ENCODE peak calls at places on chromosomes 1 and 21, in nine cellular contexts. One of them, this sample, is unnamed.

GRCh38 chr21:46120301-46121285 is 22.7 kb downstream of the COL6A2 start:
- DNase-seq in activated CD4-positive, CD25-positive, alpha-beta regulatory T cell: no peak
- DNase-seq in cardiac fibroblast: no peak
- DNase-seq in GM04504: no peak
- DNase-seq in heart left ventricle: peak; percentile 26
- DNase-seq in colonic mucosa: no peak
- DNase-seq in iris pigment epithelial cell: no peak
- DNase-seq in smooth muscle cell of the brain vasculature: no peak
- DNase-seq in PC-3: no peak
- DNase-seq in this sample: peak; percentile 33

GRCh38 chr1:57124768-57125446 is 159.1 kb upstream of the C8B start:
- DNase-seq in heart left ventricle: no peak
- DNase-seq in smooth muscle cell of the brain vasculature: no peak
- DNase-seq in activated CD4-positive, CD25-positive, alpha-beta regulatory T cell: no peak
- DNase-seq in PC-3: peak; percentile 6
- DNase-seq in colonic mucosa: no peak
- DNase-seq in GM04504: peak; percentile 41
- DNase-seq in iris pigment epithelial cell: no peak
- DNase-seq in cardiac fibroblast: peak; percentile 6
- DNase-seq in this sample: no peak

GRCh38 chr1:71881611-71882010 is 400.7 kb downstream of the NEGR1 start:
- DNase-seq in GM04504: no peak
- DNase-seq in cardiac fibroblast: peak; percentile 4
- DNase-seq in iris pigment epithelial cell: no peak
- DNase-seq in colonic mucosa: no peak
- DNase-seq in smooth muscle cell of the brain vasculature: no peak
- DNase-seq in activated CD4-positive, CD25-positive, alpha-beta regulatory T cell: no peak
- DNase-seq in heart left ventricle: no peak
- DNase-seq in PC-3: no peak
- DNase-seq in this sample: no peak

GRCh38 chr21:34006603-34007168 is 66.7 kb upstream of the MRPS6 start:
- DNase-seq in colonic mucosa: no peak
- DNase-seq in GM04504: no peak
- DNase-seq in iris pigment epithelial cell: no peak
- DNase-seq in cardiac fibroblast: no peak
- DNase-seq in PC-3: no peak
- DNase-seq in heart left ventricle: no peak
- DNase-seq in smooth muscle cell of the brain vasculature: no peak
- DNase-seq in activated CD4-positive, CD25-positive, alpha-beta regulatory T cell: no peak
- DNase-seq in this sample: no peak

GRCh38 chr1:111199881-111200801 is at the start of gene DENND2D:
- DNase-seq in heart left ventricle: peak; percentile 58
- DNase-seq in smooth muscle cell of the brain vasculature: no peak
- DNase-seq in PC-3: peak; percentile 10
- DNase-seq in cardiac fibroblast: no peak
- DNase-seq in iris pigment epithelial cell: no peak
- DNase-seq in GM04504: no peak
- DNase-seq in colonic mucosa: peak; percentile 73
- DNase-seq in activated CD4-positive, CD25-positive, alpha-beta regulatory T cell: peak; percentile 20
- DNase-seq in this sample: peak; percentile 45

GRCh38 chr1:208654241-208654640 is 410.1 kb upstream of the PLXNA2 start:
- DNase-seq in iris pigment epithelial cell: peak; percentile 18
- DNase-seq in smooth muscle cell of the brain vasculature: no peak
- DNase-seq in activated CD4-positive, CD25-positive, alpha-beta regulatory T cell: no peak
- DNase-seq in heart left ventricle: no peak
- DNase-seq in PC-3: peak; percentile 76
- DNase-seq in cardiac fibroblast: peak; percentile 19
- DNase-seq in colonic mucosa: peak; percentile 20
- DNase-seq in GM04504: no peak
- DNase-seq in this sample: no peak

GRCh38 chr1:45643978-45644377 is 20.1 kb upstream of the CCDC17 start:
- DNase-seq in heart left ventricle: no peak
- DNase-seq in activated CD4-positive, CD25-positive, alpha-beta regulatory T cell: no peak
- DNase-seq in iris pigment epithelial cell: no peak
- DNase-seq in colonic mucosa: peak; percentile 54
- DNase-seq in GM04504: no peak
- DNase-seq in smooth muscle cell of the brain vasculature: no peak
- DNase-seq in PC-3: peak; percentile 43
- DNase-seq in cardiac fibroblast: no peak
- DNase-seq in this sample: no peak

GRCh38 chr1:245074232-245074747 is 80.5 kb upstream of the KIF26B start:
- DNase-seq in PC-3: peak; percentile 29
- DNase-seq in smooth muscle cell of the brain vasculature: no peak
- DNase-seq in iris pigment epithelial cell: peak; percentile 72
- DNase-seq in colonic mucosa: no peak
- DNase-seq in activated CD4-positive, CD25-positive, alpha-beta regulatory T cell: no peak
- DNase-seq in heart left ventricle: no peak
- DNase-seq in cardiac fibroblast: no peak
- DNase-seq in GM04504: no peak
- DNase-seq in this sample: no peak

GRCh38 chr1:84402060-84402459 is 3.8 kb downstream of the DNASE2B start:
- DNase-seq in colonic mucosa: no peak
- DNase-seq in PC-3: peak; percentile 68
- DNase-seq in activated CD4-positive, CD25-positive, alpha-beta regulatory T cell: no peak
- DNase-seq in iris pigment epithelial cell: no peak
- DNase-seq in GM04504: no peak
- DNase-seq in cardiac fibroblast: no peak
- DNase-seq in smooth muscle cell of the brain vasculature: no peak
- DNase-seq in heart left ventricle: no peak
- DNase-seq in this sample: no peak

GRCh38 chr21:38810034-38810825 is 4.5 kb downstream of the ETS2 start:
- DNase-seq in GM04504: no peak
- DNase-seq in activated CD4-positive, CD25-positive, alpha-beta regulatory T cell: no peak
- DNase-seq in cardiac fibroblast: no peak
- DNase-seq in colonic mucosa: peak; percentile 40
- DNase-seq in smooth muscle cell of the brain vasculature: no peak
- DNase-seq in iris pigment epithelial cell: no peak
- DNase-seq in heart left ventricle: no peak
- DNase-seq in PC-3: no peak
- DNase-seq in this sample: no peak

GRCh38 chr1:234980657-234981396 is 147.8 kb downstream of the TOMM20 start:
- DNase-seq in iris pigment epithelial cell: peak; percentile 99
- DNase-seq in smooth muscle cell of the brain vasculature: no peak
- DNase-seq in heart left ventricle: peak; percentile 89
- DNase-seq in cardiac fibroblast: peak; percentile 98
- DNase-seq in PC-3: peak; percentile 87
- DNase-seq in GM04504: peak; percentile 81
- DNase-seq in activated CD4-positive, CD25-positive, alpha-beta regulatory T cell: peak; percentile 9
- DNase-seq in colonic mucosa: peak; percentile 67
- DNase-seq in this sample: no peak

GRCh38 chr1:11272544-11272841 is 505 bp upstream of the UBIAD1 start:
- DNase-seq in GM04504: no peak
- DNase-seq in colonic mucosa: no peak
- DNase-seq in activated CD4-positive, CD25-positive, alpha-beta regulatory T cell: no peak
- DNase-seq in smooth muscle cell of the brain vasculature: no peak
- DNase-seq in heart left ventricle: no peak
- DNase-seq in iris pigment epithelial cell: no peak
- DNase-seq in cardiac fibroblast: no peak
- DNase-seq in PC-3: no peak
- DNase-seq in this sample: no peak

GRCh38 chr1:41902125-41902524 is 16.6 kb downstream of the HIVEP3 start:
- DNase-seq in activated CD4-positive, CD25-positive, alpha-beta regulatory T cell: no peak
- DNase-seq in iris pigment epithelial cell: peak; percentile 86
- DNase-seq in GM04504: no peak
- DNase-seq in cardiac fibroblast: peak; percentile 79
- DNase-seq in colonic mucosa: no peak
- DNase-seq in smooth muscle cell of the brain vasculature: no peak
- DNase-seq in PC-3: peak; percentile 59
- DNase-seq in heart left ventricle: peak; percentile 64
- DNase-seq in this sample: no peak

GRCh38 chr21:41725421-41726021 is 41.3 kb downstream of the RIPK4 start:
- DNase-seq in cardiac fibroblast: no peak
- DNase-seq in activated CD4-positive, CD25-positive, alpha-beta regulatory T cell: no peak
- DNase-seq in heart left ventricle: no peak
- DNase-seq in smooth muscle cell of the brain vasculature: no peak
- DNase-seq in colonic mucosa: no peak
- DNase-seq in GM04504: no peak
- DNase-seq in iris pigment epithelial cell: no peak
- DNase-seq in PC-3: no peak
- DNase-seq in this sample: no peak

GRCh38 chr1:39261712-39262221 is 57.3 kb downstream of the MACF1 start:
- DNase-seq in GM04504: no peak
- DNase-seq in activated CD4-positive, CD25-positive, alpha-beta regulatory T cell: no peak
- DNase-seq in PC-3: peak; percentile 11
- DNase-seq in heart left ventricle: no peak
- DNase-seq in colonic mucosa: no peak
- DNase-seq in iris pigment epithelial cell: peak; percentile 70
- DNase-seq in smooth muscle cell of the brain vasculature: no peak
- DNase-seq in cardiac fibroblast: peak; percentile 29
- DNase-seq in this sample: no peak

GRCh38 chr1:6239950-6240768 is 3.8 kb upstream of the HES3 start:
- DNase-seq in heart left ventricle: no peak
- DNase-seq in colonic mucosa: no peak
- DNase-seq in activated CD4-positive, CD25-positive, alpha-beta regulatory T cell: no peak
- DNase-seq in PC-3: no peak
- DNase-seq in GM04504: peak; percentile 65
- DNase-seq in smooth muscle cell of the brain vasculature: no peak
- DNase-seq in iris pigment epithelial cell: peak; percentile 55
- DNase-seq in cardiac fibroblast: no peak
- DNase-seq in this sample: no peak

GRCh38 chr1:219699870-219700269 is 87.0 kb upstream of the ZC3H11B start:
- DNase-seq in PC-3: peak; percentile 89
- DNase-seq in colonic mucosa: no peak
- DNase-seq in iris pigment epithelial cell: peak; percentile 94
- DNase-seq in cardiac fibroblast: peak; percentile 91
- DNase-seq in smooth muscle cell of the brain vasculature: no peak
- DNase-seq in heart left ventricle: no peak
- DNase-seq in activated CD4-positive, CD25-positive, alpha-beta regulatory T cell: no peak
- DNase-seq in GM04504: no peak
- DNase-seq in this sample: no peak

GRCh38 chr1:234933475-234933874 is 195.2 kb downstream of the TOMM20 start:
- DNase-seq in heart left ventricle: peak; percentile 69
- DNase-seq in GM04504: no peak
- DNase-seq in iris pigment epithelial cell: peak; percentile 70
- DNase-seq in cardiac fibroblast: peak; percentile 72
- DNase-seq in smooth muscle cell of the brain vasculature: no peak
- DNase-seq in colonic mucosa: peak; percentile 29
- DNase-seq in PC-3: peak; percentile 70
- DNase-seq in activated CD4-positive, CD25-positive, alpha-beta regulatory T cell: no peak
- DNase-seq in this sample: no peak

GRCh38 chr1:114345930-114346479 is 165.0 kb downstream of the TRIM33 start:
- DNase-seq in smooth muscle cell of the brain vasculature: no peak
- DNase-seq in GM04504: no peak
- DNase-seq in colonic mucosa: peak; percentile 24
- DNase-seq in iris pigment epithelial cell: no peak
- DNase-seq in heart left ventricle: peak; percentile 43
- DNase-seq in activated CD4-positive, CD25-positive, alpha-beta regulatory T cell: no peak
- DNase-seq in cardiac fibroblast: peak; percentile 34
- DNase-seq in PC-3: no peak
- DNase-seq in this sample: peak; percentile 52

GRCh38 chr1:18954270-18955071 is 2.0 kb downstream of the IFFO2 start:
- DNase-seq in PC-3: peak; percentile 30
- DNase-seq in activated CD4-positive, CD25-positive, alpha-beta regulatory T cell: no peak
- DNase-seq in colonic mucosa: no peak
- DNase-seq in cardiac fibroblast: peak; percentile 26
- DNase-seq in iris pigment epithelial cell: peak; percentile 51
- DNase-seq in smooth muscle cell of the brain vasculature: no peak
- DNase-seq in heart left ventricle: no peak
- DNase-seq in GM04504: no peak
- DNase-seq in this sample: no peak

GRCh38 chr1:203327684-203328457 is 22.6 kb downstream of the BTG2 start:
- DNase-seq in colonic mucosa: no peak
- DNase-seq in activated CD4-positive, CD25-positive, alpha-beta regulatory T cell: peak; percentile 55
- DNase-seq in cardiac fibroblast: peak; percentile 68
- DNase-seq in iris pigment epithelial cell: peak; percentile 49
- DNase-seq in GM04504: no peak
- DNase-seq in PC-3: peak; percentile 68
- DNase-seq in heart left ventricle: peak; percentile 73
- DNase-seq in smooth muscle cell of the brain vasculature: no peak
- DNase-seq in this sample: peak; percentile 76

GRCh38 chr1:152013664-152014237 is 20.1 kb upstream of the S100A10 start:
- DNase-seq in activated CD4-positive, CD25-positive, alpha-beta regulatory T cell: peak; percentile 5
- DNase-seq in cardiac fibroblast: peak; percentile 62
- DNase-seq in colonic mucosa: peak; percentile 62
- DNase-seq in heart left ventricle: peak; percentile 36
- DNase-seq in PC-3: peak; percentile 76
- DNase-seq in GM04504: no peak
- DNase-seq in iris pigment epithelial cell: peak; percentile 65
- DNase-seq in smooth muscle cell of the brain vasculature: no peak
- DNase-seq in this sample: no peak

GRCh38 chr1:235631816-235632215 is 17.8 kb downstream of the GNG4 start:
- DNase-seq in GM04504: no peak
- DNase-seq in smooth muscle cell of the brain vasculature: no peak
- DNase-seq in cardiac fibroblast: no peak
- DNase-seq in iris pigment epithelial cell: no peak
- DNase-seq in heart left ventricle: no peak
- DNase-seq in activated CD4-positive, CD25-positive, alpha-beta regulatory T cell: no peak
- DNase-seq in PC-3: no peak
- DNase-seq in colonic mucosa: no peak
- DNase-seq in this sample: no peak

GRCh38 chr1:28865997-28866650 is 48.2 kb upstream of the EPB41 start:
- DNase-seq in colonic mucosa: no peak
- DNase-seq in smooth muscle cell of the brain vasculature: no peak
- DNase-seq in iris pigment epithelial cell: no peak
- DNase-seq in GM04504: no peak
- DNase-seq in cardiac fibroblast: no peak
- DNase-seq in PC-3: peak; percentile 47
- DNase-seq in activated CD4-positive, CD25-positive, alpha-beta regulatory T cell: no peak
- DNase-seq in heart left ventricle: no peak
- DNase-seq in this sample: no peak

GRCh38 chr1:214146523-214146922 is 134.4 kb upstream of the SMYD2 start:
- DNase-seq in colonic mucosa: peak; percentile 53
- DNase-seq in heart left ventricle: no peak
- DNase-seq in smooth muscle cell of the brain vasculature: no peak
- DNase-seq in PC-3: peak; percentile 44
- DNase-seq in GM04504: no peak
- DNase-seq in activated CD4-positive, CD25-positive, alpha-beta regulatory T cell: no peak
- DNase-seq in cardiac fibroblast: no peak
- DNase-seq in iris pigment epithelial cell: no peak
- DNase-seq in this sample: no peak

GRCh38 chr1:43451701-43452532 is 1.8 kb downstream of the HYI start:
- DNase-seq in colonic mucosa: no peak
- DNase-seq in PC-3: no peak
- DNase-seq in cardiac fibroblast: no peak
- DNase-seq in iris pigment epithelial cell: no peak
- DNase-seq in heart left ventricle: no peak
- DNase-seq in smooth muscle cell of the brain vasculature: no peak
- DNase-seq in GM04504: no peak
- DNase-seq in activated CD4-positive, CD25-positive, alpha-beta regulatory T cell: no peak
- DNase-seq in this sample: no peak

GRCh38 chr1:210446479-210446878 is 117.8 kb downstream of the HHAT start:
- DNase-seq in GM04504: no peak
- DNase-seq in activated CD4-positive, CD25-positive, alpha-beta regulatory T cell: peak; percentile 2
- DNase-seq in colonic mucosa: no peak
- DNase-seq in heart left ventricle: no peak
- DNase-seq in PC-3: peak; percentile 24
- DNase-seq in cardiac fibroblast: no peak
- DNase-seq in iris pigment epithelial cell: peak; percentile 9
- DNase-seq in smooth muscle cell of the brain vasculature: peak; percentile 59
- DNase-seq in this sample: peak; percentile 59

GRCh38 chr1:33740040-33740745 is 123.7 kb upstream of the HMGB4 start:
- DNase-seq in activated CD4-positive, CD25-positive, alpha-beta regulatory T cell: no peak
- DNase-seq in smooth muscle cell of the brain vasculature: no peak
- DNase-seq in cardiac fibroblast: no peak
- DNase-seq in colonic mucosa: no peak
- DNase-seq in PC-3: no peak
- DNase-seq in heart left ventricle: no peak
- DNase-seq in GM04504: no peak
- DNase-seq in iris pigment epithelial cell: no peak
- DNase-seq in this sample: no peak

GRCh38 chr21:32549454-32549853 is 35.9 kb downstream of the TCP10L start:
- DNase-seq in activated CD4-positive, CD25-positive, alpha-beta regulatory T cell: no peak
- DNase-seq in GM04504: no peak
- DNase-seq in cardiac fibroblast: no peak
- DNase-seq in PC-3: no peak
- DNase-seq in colonic mucosa: no peak
- DNase-seq in iris pigment epithelial cell: no peak
- DNase-seq in smooth muscle cell of the brain vasculature: no peak
- DNase-seq in heart left ventricle: no peak
- DNase-seq in this sample: no peak

GRCh38 chr1:202952818-202953217 is 5.3 kb downstream of the ADIPOR1 start:
- DNase-seq in PC-3: peak; percentile 80
- DNase-seq in GM04504: no peak
- DNase-seq in heart left ventricle: peak; percentile 38
- DNase-seq in iris pigment epithelial cell: peak; percentile 82
- DNase-seq in activated CD4-positive, CD25-positive, alpha-beta regulatory T cell: no peak
- DNase-seq in cardiac fibroblast: peak; percentile 87
- DNase-seq in smooth muscle cell of the brain vasculature: no peak
- DNase-seq in colonic mucosa: peak; percentile 45
- DNase-seq in this sample: no peak

GRCh38 chr1:27994060-27994459 is 34.3 kb downstream of the XKR8 start:
- DNase-seq in GM04504: no peak
- DNase-seq in iris pigment epithelial cell: no peak
- DNase-seq in PC-3: no peak
- DNase-seq in activated CD4-positive, CD25-positive, alpha-beta regulatory T cell: no peak
- DNase-seq in smooth muscle cell of the brain vasculature: no peak
- DNase-seq in colonic mucosa: no peak
- DNase-seq in cardiac fibroblast: peak; percentile 40
- DNase-seq in heart left ventricle: no peak
- DNase-seq in this sample: no peak

This sample was measured in dorsolateral prefrontal cortex.